ENCODE peak calls at places on chromosomes 7 and 10, in nine cellular contexts. K is epithelial cell of esophagus; J is CD8-positive, alpha-beta T cell; L is RWPE1; V is activated T-helper 1 cell treated with anti-CD3 and anti-CD28 coated beads, Interleukin-12 subunit alpha, Interleukin-12 subunit beta, Interleukin-2, Interleukin-4 antibody, amounts not matched to agents 30 ng/mL and 10 ng/mL and 1 ng/mL, durations not matched to agents 14 hours and 24 hours and 36 hours; P is stimulated activated CD8-positive, alpha-beta memory T cell treated with anti-CD3 and anti-CD28 coated beads, Interleukin-15, amount 100 ng/mL, for 1 hour; B is aorta; X is HFFc6; Z is heart right ventricle. H is an unnamed sample.

GRCh38 chr7:64581929-64582894 is 19.3 kb upstream of the ZNF680 start:
- DNase-seq in K (no peak), J (no peak), L (no peak), V (no peak), P (no peak), B (no peak), X (no peak), Z (no peak), H (no peak)

GRCh38 chr7:30923009-30923773 is 11.5 kb downstream of the AQP1 start:
- DNase-seq in K (no peak), J (no peak), L (no peak), V (no peak), P (no peak), B (no peak), X (no peak), Z (peak; percentile 3), H (no peak)

GRCh38 chr7:158402471-158402870 is 185.2 kb downstream of the PTPRN2 start:
- DNase-seq in K (no peak), J (no peak), L (no peak), V (no peak), P (no peak), B (no peak), X (no peak), Z (no peak), H (no peak)

GRCh38 chr7:158018971-158019645 is 568.5 kb downstream of the PTPRN2 start:
- DNase-seq in K (no peak), J (no peak), L (no peak), V (no peak), P (no peak), B (no peak), X (no peak), Z (no peak), H (no peak)

GRCh38 chr10:101216631-101217425 is 12.4 kb downstream of the LBX1 start:
- DNase-seq in K (no peak), J (no peak), L (no peak), V (no peak), P (no peak), B (no peak), X (no peak), Z (no peak), H (no peak)

GRCh38 chr10:12875100-12875499 is 126.4 kb downstream of the CCDC3 start:
- DNase-seq in K (no peak), J (no peak), L (no peak), V (no peak), P (no peak), B (peak; percentile 54), X (no peak), Z (no peak), H (no peak)

GRCh38 chr10:100360234-100360633 is 13.2 kb downstream of the SCD start:
- DNase-seq in K (no peak), J (no peak), L (no peak), V (no peak), P (no peak), B (no peak), X (no peak), Z (no peak), H (no peak)

GRCh38 chr7:74488518-74488917 is 34.8 kb downstream of the GTF2IRD1 start:
- DNase-seq in K (no peak), J (no peak), L (no peak), V (no peak), P (no peak), B (no peak), X (no peak), Z (no peak), H (no peak)

GRCh38 chr10:76453997-76454396 is 1022.6 kb downstream of the LRMDA start:
- DNase-seq in K (no peak), J (no peak), L (no peak), V (no peak), P (no peak), B (no peak), X (peak; percentile 25), Z (no peak), H (no peak)

GRCh38 chr10:11242443-11243386 is 225.0 kb downstream of the CELF2 start:
- DNase-seq in K (no peak), J (no peak), L (no peak), V (no peak), P (no peak), B (no peak), X (no peak), Z (peak; percentile 71), H (no peak)

GRCh38 chr7:17376595-17376994 is 78.1 kb downstream of the AHR start:
- DNase-seq in K (no peak), J (no peak), L (no peak), V (no peak), P (no peak), B (no peak), X (no peak), Z (no peak), H (no peak)

GRCh38 chr7:152588350-152588749 is 87.6 kb downstream of the XRCC2 start:
- DNase-seq in K (peak; percentile 30), J (no peak), L (peak; percentile 13), V (no peak), P (no peak), B (no peak), X (peak; percentile 63), Z (no peak), H (no peak)

GRCh38 chr7:65247491-65247890 is 126.2 kb upstream of the ZNF92 start:
- DNase-seq in K (no peak), J (no peak), L (no peak), V (no peak), P (no peak), B (no peak), X (no peak), Z (no peak), H (no peak)

GRCh38 chr7:34875481-34875880 is 161.8 kb downstream of the DPY19L1 start:
- DNase-seq in K (no peak), J (no peak), L (no peak), V (no peak), P (no peak), B (no peak), X (no peak), Z (no peak), H (no peak)

GRCh38 chr10:71771204-71771603 is 2.1 kb downstream of the VSIR start:
- DNase-seq in K (no peak), J (no peak), L (no peak), V (no peak), P (no peak), B (peak; percentile 44), X (no peak), Z (no peak), H (no peak)

GRCh38 chr7:38222481-38223096 is 44.5 kb downstream of the STARD3NL start:
- DNase-seq in K (peak; percentile 69), J (no peak), L (peak; percentile 61), V (peak; percentile 25), P (no peak), B (no peak), X (peak; percentile 50), Z (peak; percentile 36), H (no peak)

GRCh38 chr10:24556746-24557742 is 166.6 kb downstream of the ARHGAP21 start:
- DNase-seq in K (peak; percentile 79), J (no peak), L (peak; percentile 45), V (no peak), P (no peak), B (no peak), X (peak; percentile 58), Z (peak; percentile 32), H (peak; percentile 52)

H was measured in foreskin melanocyte.